ENCODE peak calls at places on chromosomes 16 and 17, in four cellular contexts. O, B, L and Z are unnamed samples.

GRCh38 chr17:79955961-79956735 is 79.5 kb downstream of the TBC1D16 start:
- DNase-seq in O (no peak), B (no peak), L (no peak), Z (no peak)

GRCh38 chr17:42833771-42834422 is 700 bp downstream of the PSME3 start:
- DNase-seq in O (no peak), B (no peak), L (peak), Z (no peak)

GRCh38 chr16:23119570-23119969 is 29.7 kb downstream of the USP31 start:
- DNase-seq in O (no peak), B (no peak), L (peak), Z (no peak)

GRCh38 chr17:39281806-39282205 is 56.1 kb upstream of the STAC2 start:
- DNase-seq in O (no peak), B (no peak), L (no peak), Z (no peak)

GRCh38 chr17:8082312-8082711 is 5.2 kb downstream of the ALOX12B start:
- DNase-seq in O (no peak), B (no peak), L (no peak), Z (no peak)

GRCh38 chr16:14101415-14101814 is 30.3 kb downstream of the MRTFB start:
- DNase-seq in O (no peak), B (no peak), L (no peak), Z (no peak)

GRCh38 chr16:35207059-35207999 is 1747.9 kb downstream of the TP53TG3F start:
- DNase-seq in O (no peak), B (no peak), L (no peak), Z (no peak)

GRCh38 chr17:2412561-2413021 is 11.7 kb upstream of the MNT start:
- DNase-seq in O (no peak), B (no peak), L (no peak), Z (no peak)

GRCh38 chr16:22694887-22695382 is 119.0 kb upstream of the HS3ST2 start:
- DNase-seq in O (no peak), B (no peak), L (no peak), Z (no peak)

GRCh38 chr16:3017806-3018506 is at the start of gene CLDN6:
- DNase-seq in O (no peak), B (no peak), L (peak), Z (no peak)

GRCh38 chr17:50201226-50201854 is at the start of gene COL1A1:
- DNase-seq in O (no peak), B (no peak), L (peak), Z (no peak)

GRCh38 chr16:57245472-57246113 is 534 bp downstream of the ARL2BP start:
- DNase-seq in O (no peak), B (peak), L (peak), Z (peak)

GRCh38 chr16:82681592-82681991 is 54.8 kb downstream of the CDH13 start:
- DNase-seq in O (no peak), B (no peak), L (peak), Z (no peak)

GRCh38 chr16:7380907-7381306 is 48.3 kb downstream of the RBFOX1 start:
- DNase-seq in O (no peak), B (no peak), L (no peak), Z (no peak)

GRCh38 chr17:39165178-39165843 is 650 bp downstream of the ARL5C start:
- DNase-seq in O (no peak), B (no peak), L (no peak), Z (no peak)

GRCh38 chr16:391885-392335 is 5.1 kb upstream of the NME4 start:
- DNase-seq in O (peak), B (peak), L (peak), Z (peak)

GRCh38 chr17:56737741-56738161 is 96.0 kb downstream of the C17orf67 start:
- DNase-seq in O (no peak), B (no peak), L (peak), Z (peak)

GRCh38 chr17:82734987-82735866 is at the start of gene FN3K:
- DNase-seq in O (no peak), B (no peak), L (peak), Z (peak)

GRCh38 chr16:62869837-62870236 is 833.6 kb upstream of the CDH8 start:
- DNase-seq in O (no peak), B (no peak), L (no peak), Z (no peak)

GRCh38 chr17:75087558-75088453 is at the start of gene SLC16A5:
- DNase-seq in O (no peak), B (peak), L (peak), Z (peak)

GRCh38 chr16:12111223-12111622 is 134.7 kb downstream of the SNX29 start:
- DNase-seq in O (no peak), B (no peak), L (no peak), Z (no peak)

GRCh38 chr16:73275448-73275847 is 227.5 kb upstream of the ZFHX3 start:
- DNase-seq in O (no peak), B (no peak), L (no peak), Z (no peak)

GRCh38 chr17:68172461-68172954 is 75.3 kb upstream of the AMZ2 start:
- DNase-seq in O (peak), B (peak), L (peak), Z (peak)

GRCh38 chr17:78185981-78186688 is 717 bp downstream of the TK1 start:
- DNase-seq in O (no peak), B (no peak), L (peak), Z (peak)

GRCh38 chr17:1124238-1124699 is 55.5 kb downstream of the ABR start:
- DNase-seq in O (no peak), B (no peak), L (peak), Z (no peak)

GRCh38 chr17:65523411-65523810 is 38.0 kb downstream of the AXIN2 start:
- DNase-seq in O (no peak), B (no peak), L (no peak), Z (no peak)

GRCh38 chr17:35866356-35866950 is 2.2 kb downstream of the HEATR9 start:
- DNase-seq in O (no peak), B (no peak), L (no peak), Z (no peak)

GRCh38 chr17:38598536-38598935 is 7.2 kb downstream of the SRCIN1 start:
- DNase-seq in O (peak), B (no peak), L (peak), Z (peak)